ENCODE peak calls at places on chromosomes 12 and 14, in five cellular contexts. One of them, this sample, is unnamed.

GRCh38 chr12:78018146-78018910 is 187.6 kb downstream of the NAV3 start:
- DNase-seq in mammary epithelial cell: no peak
- DNase-seq in body of pancreas: peak
- DNase-seq in BJ: no peak
- DNase-seq in adrenal gland: no peak
- DNase-seq in this sample: no peak

GRCh38 chr14:75125617-75126016 is 1.2 kb downstream of the NEK9 start:
- DNase-seq in mammary epithelial cell: peak
- DNase-seq in body of pancreas: no peak
- DNase-seq in BJ: no peak
- DNase-seq in adrenal gland: no peak
- DNase-seq in this sample: peak

GRCh38 chr14:76844223-76844622 is 18.0 kb downstream of the LRRC74A start:
- DNase-seq in mammary epithelial cell: no peak
- DNase-seq in body of pancreas: peak
- DNase-seq in BJ: no peak
- DNase-seq in adrenal gland: peak
- DNase-seq in this sample: no peak

GRCh38 chr12:33439587-33440011 is at the start of gene SYT10:
- DNase-seq in mammary epithelial cell: peak
- DNase-seq in body of pancreas: no peak
- DNase-seq in BJ: no peak
- DNase-seq in adrenal gland: no peak
- DNase-seq in this sample: no peak

GRCh38 chr14:102545461-102546265 is 36.1 kb upstream of the ANKRD9 start:
- DNase-seq in mammary epithelial cell: no peak
- DNase-seq in body of pancreas: no peak
- DNase-seq in BJ: peak
- DNase-seq in adrenal gland: no peak
- DNase-seq in this sample: peak

GRCh38 chr14:98593361-98593761 is 678.6 kb downstream of the BCL11B start:
- DNase-seq in mammary epithelial cell: no peak
- DNase-seq in body of pancreas: no peak
- DNase-seq in BJ: no peak
- DNase-seq in adrenal gland: no peak
- DNase-seq in this sample: no peak

GRCh38 chr14:44803239-44803905 is 158.4 kb downstream of the KLHL28 start:
- DNase-seq in mammary epithelial cell: peak
- DNase-seq in body of pancreas: no peak
- DNase-seq in BJ: peak
- DNase-seq in adrenal gland: no peak
- DNase-seq in this sample: peak

GRCh38 chr14:43132441-43132840 is 1374.6 kb downstream of the FSCB start:
- DNase-seq in mammary epithelial cell: no peak
- DNase-seq in body of pancreas: no peak
- DNase-seq in BJ: no peak
- DNase-seq in adrenal gland: no peak
- DNase-seq in this sample: no peak

GRCh38 chr14:99240512-99241313 is 31.3 kb downstream of the BCL11B start:
- DNase-seq in mammary epithelial cell: no peak
- DNase-seq in body of pancreas: no peak
- DNase-seq in BJ: no peak
- DNase-seq in adrenal gland: no peak
- DNase-seq in this sample: no peak

GRCh38 chr12:40054554-40055226 is 51.2 kb downstream of the SLC2A13 start:
- DNase-seq in mammary epithelial cell: peak
- DNase-seq in body of pancreas: peak
- DNase-seq in BJ: peak
- DNase-seq in adrenal gland: peak
- DNase-seq in this sample: peak

GRCh38 chr12:107461222-107461980 is 224.2 kb upstream of the PWP1 start:
- DNase-seq in mammary epithelial cell: peak
- DNase-seq in body of pancreas: peak
- DNase-seq in BJ: peak
- DNase-seq in adrenal gland: peak
- DNase-seq in this sample: peak

GRCh38 chr12:67661311-67662011 is 12.9 kb downstream of the DYRK2 start:
- DNase-seq in mammary epithelial cell: peak
- DNase-seq in body of pancreas: no peak
- DNase-seq in BJ: peak
- DNase-seq in adrenal gland: no peak
- DNase-seq in this sample: peak

GRCh38 chr12:16281157-16281556 is 3.7 kb upstream of the SLC15A5 start:
- DNase-seq in mammary epithelial cell: no peak
- DNase-seq in body of pancreas: no peak
- DNase-seq in BJ: no peak
- DNase-seq in adrenal gland: no peak
- DNase-seq in this sample: no peak

GRCh38 chr12:50258167-50258551 is 25.2 kb downstream of the LIMA1 start:
- DNase-seq in mammary epithelial cell: peak
- DNase-seq in body of pancreas: peak
- DNase-seq in BJ: no peak
- DNase-seq in adrenal gland: peak
- DNase-seq in this sample: no peak

GRCh38 chr14:93926209-93926872 is 803 bp upstream of the FAM181A start:
- DNase-seq in mammary epithelial cell: no peak
- DNase-seq in body of pancreas: no peak
- DNase-seq in BJ: no peak
- DNase-seq in adrenal gland: no peak
- DNase-seq in this sample: no peak

GRCh38 chr14:38248629-38249028 is 7.3 kb downstream of the CLEC14A start:
- DNase-seq in mammary epithelial cell: no peak
- DNase-seq in body of pancreas: no peak
- DNase-seq in BJ: no peak
- DNase-seq in adrenal gland: no peak
- DNase-seq in this sample: no peak

GRCh38 chr12:117830471-117830870 is 138.3 kb downstream of the KSR2 start:
- DNase-seq in mammary epithelial cell: peak
- DNase-seq in body of pancreas: no peak
- DNase-seq in BJ: peak
- DNase-seq in adrenal gland: no peak
- DNase-seq in this sample: peak

GRCh38 chr12:62649412-62650116 is 182.9 kb downstream of the MON2 start:
- DNase-seq in mammary epithelial cell: no peak
- DNase-seq in body of pancreas: no peak
- DNase-seq in BJ: no peak
- DNase-seq in adrenal gland: no peak
- DNase-seq in this sample: no peak

GRCh38 chr12:49131973-49132461 is 822 bp upstream of the TUBA1B start:
- DNase-seq in mammary epithelial cell: peak
- DNase-seq in body of pancreas: no peak
- DNase-seq in BJ: no peak
- DNase-seq in adrenal gland: no peak
- DNase-seq in this sample: no peak

GRCh38 chr12:49133014-49133413 is 1.8 kb upstream of the TUBA1B start:
- DNase-seq in mammary epithelial cell: no peak
- DNase-seq in body of pancreas: no peak
- DNase-seq in BJ: no peak
- DNase-seq in adrenal gland: no peak
- DNase-seq in this sample: no peak

GRCh38 chr12:49129332-49130150 is 1.7 kb downstream of the TUBA1B start:
- DNase-seq in mammary epithelial cell: no peak
- DNase-seq in body of pancreas: no peak
- DNase-seq in BJ: no peak
- DNase-seq in adrenal gland: peak
- DNase-seq in this sample: no peak

GRCh38 chr12:49131051-49131972 is at the start of gene TUBA1B:
- DNase-seq in mammary epithelial cell: peak
- DNase-seq in body of pancreas: peak
- DNase-seq in BJ: no peak
- DNase-seq in adrenal gland: peak
- DNase-seq in this sample: no peak

GRCh38 chr12:49130151-49131050 is 794 bp downstream of the TUBA1B start:
- DNase-seq in mammary epithelial cell: peak
- DNase-seq in body of pancreas: peak
- DNase-seq in BJ: peak
- DNase-seq in adrenal gland: peak
- DNase-seq in this sample: peak
- TF ChIP-seq CTCF in mammary epithelial cell: peak
- TF ChIP-seq CTCF in body of pancreas: peak
- TF ChIP-seq CTCF in BJ: peak
- TF ChIP-seq CTCF in adrenal gland: peak
- TF ChIP-seq CTCF in this sample: peak

GRCh38 chr14:35401422-35401729 is 3.2 kb downstream of the NFKBIA start:
- DNase-seq in mammary epithelial cell: no peak
- DNase-seq in body of pancreas: no peak
- DNase-seq in BJ: no peak
- DNase-seq in adrenal gland: no peak
- DNase-seq in this sample: no peak

GRCh38 chr14:35401853-35402252 is 2.7 kb downstream of the NFKBIA start:
- DNase-seq in mammary epithelial cell: no peak
- DNase-seq in body of pancreas: no peak
- DNase-seq in BJ: no peak
- DNase-seq in adrenal gland: no peak
- DNase-seq in this sample: no peak

GRCh38 chr14:35399083-35399807 is 5.3 kb downstream of the NFKBIA start:
- DNase-seq in mammary epithelial cell: peak
- DNase-seq in body of pancreas: peak
- DNase-seq in BJ: no peak
- DNase-seq in adrenal gland: no peak
- DNase-seq in this sample: no peak

GRCh38 chr14:35402323-35403084 is 2.0 kb downstream of the NFKBIA start:
- DNase-seq in mammary epithelial cell: peak
- DNase-seq in body of pancreas: peak
- DNase-seq in BJ: no peak
- DNase-seq in adrenal gland: no peak
- DNase-seq in this sample: no peak

GRCh38 chr14:35400707-35401421 is 3.7 kb downstream of the NFKBIA start:
- DNase-seq in mammary epithelial cell: peak
- DNase-seq in body of pancreas: peak
- DNase-seq in BJ: no peak
- DNase-seq in adrenal gland: no peak
- DNase-seq in this sample: no peak
- H3K4me3 ChIP-seq in mammary epithelial cell: no peak
- H3K4me3 ChIP-seq in body of pancreas: peak
- H3K4me3 ChIP-seq in BJ: no peak
- H3K4me3 ChIP-seq in adrenal gland: no peak
- H3K4me3 ChIP-seq in this sample: no peak

DNA sequence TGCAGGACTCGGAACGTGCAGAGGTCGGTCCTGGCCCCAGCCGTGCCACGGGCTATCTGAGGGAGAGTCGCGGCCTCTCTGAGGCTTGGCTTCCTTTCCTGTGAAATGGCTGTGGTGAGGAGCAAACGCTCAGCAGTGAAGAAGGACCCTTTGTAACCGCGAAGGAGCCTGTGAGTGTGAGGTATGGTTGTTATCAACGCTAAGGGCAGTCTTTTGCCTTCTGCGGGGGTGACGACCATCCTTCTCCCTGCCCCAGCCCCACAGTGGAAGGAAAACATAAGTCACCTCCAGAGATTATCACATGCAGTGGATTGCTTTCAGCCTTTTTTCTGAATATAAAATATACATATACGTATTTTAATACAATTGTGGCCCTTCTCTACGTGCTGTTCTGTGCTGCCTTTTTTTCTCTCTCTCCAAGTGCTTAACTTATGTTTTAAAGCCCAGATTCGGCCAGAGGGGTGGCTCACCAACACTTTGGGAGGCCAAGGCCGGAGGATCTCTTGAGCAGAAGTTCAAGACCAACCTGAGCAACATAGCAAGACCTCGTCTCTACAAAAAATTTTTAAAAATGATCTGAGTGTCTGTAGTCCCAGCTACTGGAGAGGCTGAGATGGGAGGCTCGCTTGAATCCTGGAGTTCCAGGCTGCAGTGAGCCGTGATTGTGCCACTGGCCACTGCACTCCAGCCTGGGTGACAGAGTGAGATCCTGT is 17.4 kb downstream of the TAMALIN start:
- DNase-seq in mammary epithelial cell: no peak
- DNase-seq in body of pancreas: no peak
- DNase-seq in BJ: no peak
- DNase-seq in adrenal gland: no peak
- DNase-seq in this sample: no peak
- TF ChIP-seq CTCF in mammary epithelial cell: no peak
- TF ChIP-seq CTCF in body of pancreas: no peak
- TF ChIP-seq CTCF in BJ: no peak
- TF ChIP-seq CTCF in adrenal gland: no peak
- TF ChIP-seq CTCF in this sample: no peak

DNA sequence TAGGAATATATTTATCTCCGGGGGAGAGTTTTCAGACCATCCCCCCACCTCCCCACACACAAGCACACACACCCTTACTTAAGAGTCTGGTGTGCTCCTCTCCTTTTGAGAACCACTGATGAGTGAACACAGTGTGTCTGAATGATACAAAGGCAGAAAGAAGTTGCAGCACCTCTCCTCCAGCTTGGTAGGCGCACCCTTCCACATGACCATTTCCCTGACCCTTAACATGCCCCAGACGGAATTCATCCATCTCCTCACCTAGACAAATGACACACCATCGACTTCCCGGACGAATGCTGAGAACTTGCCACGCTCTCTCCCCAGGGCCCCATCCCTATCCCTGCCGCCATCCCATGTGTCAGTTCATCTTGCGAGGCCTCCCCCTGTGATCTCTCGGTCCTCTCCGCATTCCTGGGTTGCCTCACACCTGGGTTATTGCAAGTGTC is 3.9 kb downstream of the TNFRSF1A start:
- DNase-seq in mammary epithelial cell: no peak
- DNase-seq in body of pancreas: no peak
- DNase-seq in BJ: no peak
- DNase-seq in adrenal gland: no peak
- DNase-seq in this sample: no peak
- H3K4me3 ChIP-seq in mammary epithelial cell: no peak
- H3K4me3 ChIP-seq in body of pancreas: no peak
- H3K4me3 ChIP-seq in BJ: peak
- H3K4me3 ChIP-seq in adrenal gland: no peak
- H3K4me3 ChIP-seq in this sample: peak

This sample was measured in AG09309.